ENCODE peak calls at places on chromosome 3, in six cellular contexts. I, E, J, W, Z and V are unnamed samples.

GRCh38 chr3:99878005-99878404 is 60.3 kb downstream of the CMSS1 start:
- DNase-seq in I (no peak), E (no peak), J (peak), W (peak), Z (no peak), V (no peak)

GRCh38 chr3:189748046-189748445 is 116.9 kb downstream of the TP63 start:
- DNase-seq in I (no peak), E (no peak), J (no peak), W (no peak), Z (no peak), V (no peak)

GRCh38 chr3:65884072-65884471 is 154.6 kb downstream of the MAGI1 start:
- DNase-seq in I (no peak), E (no peak), J (no peak), W (no peak), Z (no peak), V (no peak)

GRCh38 chr3:45557471-45557870 is 37.1 kb upstream of the LIMD1 start:
- DNase-seq in I (no peak), E (no peak), J (no peak), W (no peak), Z (no peak), V (no peak)

GRCh38 chr3:101762041-101762646 is 16.9 kb upstream of the NXPE3 start:
- DNase-seq in I (no peak), E (no peak), J (no peak), W (no peak), Z (no peak), V (no peak)

GRCh38 chr3:30611613-30612421 is 5.4 kb downstream of the TGFBR2 start:
- DNase-seq in I (no peak), E (no peak), J (no peak), W (no peak), Z (no peak), V (no peak)

GRCh38 chr3:124140751-124141150 is 148.8 kb upstream of the ROPN1 start:
- DNase-seq in I (no peak), E (no peak), J (no peak), W (no peak), Z (no peak), V (no peak)

GRCh38 chr3:52339612-52340011 is 23.5 kb downstream of the DNAH1 start:
- DNase-seq in I (no peak), E (peak), J (peak), W (no peak), Z (no peak), V (no peak)

GRCh38 chr3:123953735-123954134 is 7.3 kb downstream of the CCDC14 start:
- DNase-seq in I (no peak), E (no peak), J (no peak), W (no peak), Z (no peak), V (no peak)

GRCh38 chr3:56355570-56356185 is 112.6 kb downstream of the ERC2 start:
- DNase-seq in I (no peak), E (no peak), J (no peak), W (no peak), Z (no peak), V (no peak)

GRCh38 chr3:71458895-71459294 is 124.6 kb downstream of the FOXP1 start:
- DNase-seq in I (no peak), E (no peak), J (no peak), W (no peak), Z (no peak), V (no peak)

GRCh38 chr3:46464326-46465195 is at the start of gene LTF:
- DNase-seq in I (no peak), E (no peak), J (no peak), W (no peak), Z (no peak), V (no peak)

GRCh38 chr3:128867200-128868125 is 12.0 kb upstream of the ACAD9 start:
- DNase-seq in I (no peak), E (no peak), J (no peak), W (no peak), Z (no peak), V (no peak)

GRCh38 chr3:45321607-45322391 is 66.6 kb upstream of the LARS2 start:
- DNase-seq in I (no peak), E (no peak), J (no peak), W (no peak), Z (no peak), V (no peak)

GRCh38 chr3:139265131-139266016 is 78.4 kb upstream of the MRPS22 start:
- DNase-seq in I (no peak), E (no peak), J (no peak), W (no peak), Z (no peak), V (peak)

GRCh38 chr3:89571707-89572106 is 464.3 kb downstream of the EPHA3 start:
- DNase-seq in I (no peak), E (no peak), J (no peak), W (no peak), Z (no peak), V (no peak)

GRCh38 chr3:156630081-156630772 is 44.2 kb upstream of the TIPARP start:
- DNase-seq in I (no peak), E (no peak), J (no peak), W (no peak), Z (no peak), V (no peak)

GRCh38 chr3:119085070-119085439 is 50.4 kb upstream of the IGSF11 start:
- DNase-seq in I (no peak), E (no peak), J (no peak), W (no peak), Z (no peak), V (no peak)

GRCh38 chr3:25155696-25156471 is 272.2 kb upstream of the RARB start:
- DNase-seq in I (no peak), E (no peak), J (no peak), W (no peak), Z (no peak), V (no peak)

GRCh38 chr3:66053009-66053782 is 14.5 kb upstream of the MAGI1 start:
- DNase-seq in I (no peak), E (no peak), J (no peak), W (peak), Z (peak), V (no peak)

GRCh38 chr3:161474139-161474538 is 22.5 kb upstream of the OTOL1 start:
- DNase-seq in I (no peak), E (no peak), J (no peak), W (no peak), Z (no peak), V (no peak)

GRCh38 chr3:125212509-125213372 is at the start of gene SLC12A8:
- DNase-seq in I (no peak), E (peak), J (no peak), W (peak), Z (peak), V (no peak)

GRCh38 chr3:105409364-105409763 is 42.7 kb downstream of the ALCAM start:
- DNase-seq in I (no peak), E (no peak), J (no peak), W (no peak), Z (no peak), V (no peak)

GRCh38 chr3:132262956-132263355 is 54.3 kb upstream of the ACP3 start:
- DNase-seq in I (no peak), E (no peak), J (no peak), W (no peak), Z (no peak), V (no peak)

GRCh38 chr3:48503406-48504050 is 446 bp downstream of the SHISA5 start:
- DNase-seq in I (peak), E (peak), J (peak), W (peak), Z (peak), V (no peak)

GRCh38 chr3:37291275-37291700 is 116.9 kb upstream of the LRRFIP2 start:
- DNase-seq in I (no peak), E (no peak), J (peak), W (no peak), Z (no peak), V (no peak)

GRCh38 chr3:44712455-44713075 is at the start of gene ZNF502:
- DNase-seq in I (peak), E (peak), J (peak), W (peak), Z (peak), V (peak)

GRCh38 chr3:127339943-127340861 is 52.4 kb upstream of the PRR20G start:
- DNase-seq in I (no peak), E (no peak), J (no peak), W (no peak), Z (no peak), V (peak)

GRCh38 chr3:30315452-30315851 is 290.9 kb upstream of the TGFBR2 start:
- DNase-seq in I (no peak), E (no peak), J (no peak), W (no peak), Z (no peak), V (no peak)

GRCh38 chr3:53939081-53939582 is 47.5 kb upstream of the SELENOK start:
- DNase-seq in I (no peak), E (no peak), J (no peak), W (no peak), Z (no peak), V (no peak)

GRCh38 chr3:197154-197855 is 742 bp downstream of the CHL1 start:
- DNase-seq in I (peak), E (no peak), J (no peak), W (no peak), Z (no peak), V (no peak)

GRCh38 chr3:195662-196061 is 901 bp upstream of the CHL1 start:
- DNase-seq in I (no peak), E (no peak), J (no peak), W (no peak), Z (no peak), V (no peak)

GRCh38 chr3:194421-194820 is 2.1 kb upstream of the CHL1 start:
- DNase-seq in I (no peak), E (no peak), J (no peak), W (no peak), Z (no peak), V (no peak)

GRCh38 chr3:197891-198491 is 1.4 kb downstream of the CHL1 start:
- DNase-seq in I (peak), E (no peak), J (no peak), W (no peak), Z (no peak), V (no peak)

DNA sequence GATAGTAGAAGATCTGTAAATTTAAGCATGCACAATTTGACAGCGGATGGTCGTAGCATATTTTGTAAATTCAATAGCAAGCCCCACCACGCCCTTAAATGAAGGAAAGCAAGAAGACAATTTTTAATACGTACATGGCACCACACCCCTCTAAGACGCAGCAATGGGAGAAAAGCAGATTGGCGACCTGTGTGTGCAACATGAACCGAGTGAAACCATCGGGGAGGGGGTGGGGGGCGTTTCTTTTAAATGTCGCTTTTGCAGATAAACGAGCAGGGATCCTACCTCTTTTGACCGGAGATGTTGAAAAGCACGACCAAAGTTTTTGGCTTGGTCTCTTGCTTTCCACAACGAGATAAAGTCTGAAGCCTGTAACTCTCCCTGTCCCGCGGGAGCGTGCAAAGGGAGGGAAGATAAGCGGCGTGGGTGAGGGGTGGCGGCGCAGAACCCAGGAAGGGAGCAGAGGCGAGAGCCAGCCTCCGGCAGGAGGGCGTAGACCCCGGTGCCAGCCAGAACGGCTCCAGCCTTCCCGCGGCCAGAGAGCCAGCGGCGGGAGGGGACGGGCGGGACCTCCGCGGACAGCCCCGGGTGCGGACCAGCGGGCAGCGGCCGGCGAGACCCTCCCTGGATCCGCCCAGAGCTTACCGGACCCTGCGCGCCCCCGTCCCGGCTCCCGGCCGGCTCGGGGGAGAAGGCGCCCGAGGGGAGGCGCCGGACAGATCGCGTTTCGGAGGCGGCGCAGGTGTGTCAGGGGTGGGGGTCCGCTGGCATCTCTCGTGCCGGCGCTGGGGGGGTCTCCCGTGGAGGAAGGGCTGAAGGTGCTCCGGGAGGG is at the start of gene CHL1:
- DNase-seq in I (peak), E (no peak), J (no peak), W (no peak), Z (no peak), V (no peak)
- TF ChIP-seq POLR2AphosphoS5 in I (no peak), E (no peak), J (no peak), W (no peak), Z (no peak), V (no peak)

GRCh38 chr3:77795013-77795412 is 755.1 kb downstream of the ROBO2 start:
- DNase-seq in I (no peak), E (peak), J (no peak), W (peak), Z (peak), V (no peak)

DNA sequence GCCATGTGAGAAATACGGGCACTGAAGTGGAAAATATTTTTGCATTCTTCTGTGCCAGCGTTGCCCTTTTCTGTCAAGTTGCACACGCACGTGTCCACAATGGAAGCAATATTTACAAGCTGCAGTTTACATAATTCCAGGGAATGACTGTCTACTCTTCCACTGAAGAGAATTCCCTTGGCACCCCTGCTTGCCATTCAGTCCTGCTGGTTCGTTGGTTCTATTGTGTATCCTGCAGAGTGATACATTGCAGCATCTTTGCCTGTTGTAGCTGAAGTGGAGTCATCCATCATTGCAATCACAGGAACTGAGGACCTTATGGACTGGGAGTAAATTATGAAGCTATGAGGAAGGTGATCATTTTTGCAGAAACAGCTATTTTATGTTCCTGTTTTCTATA is 759.4 kb downstream of the ROBO2 start:
- DNase-seq in I (no peak), E (no peak), J (no peak), W (no peak), Z (no peak), V (no peak)
- TF ChIP-seq EP300 in I (no peak), E (no peak), J (no peak), W (no peak), Z (no peak), V (no peak)

GRCh38 chr3:58398669-58399333 is 34.8 kb downstream of the PDHB start:
- DNase-seq in I (no peak), E (no peak), J (no peak), W (no peak), Z (no peak), V (no peak)
- TF ChIP-seq POLR2AphosphoS5 in I (no peak), E (no peak), J (no peak), W (no peak), Z (no peak), V (no peak)

DNA sequence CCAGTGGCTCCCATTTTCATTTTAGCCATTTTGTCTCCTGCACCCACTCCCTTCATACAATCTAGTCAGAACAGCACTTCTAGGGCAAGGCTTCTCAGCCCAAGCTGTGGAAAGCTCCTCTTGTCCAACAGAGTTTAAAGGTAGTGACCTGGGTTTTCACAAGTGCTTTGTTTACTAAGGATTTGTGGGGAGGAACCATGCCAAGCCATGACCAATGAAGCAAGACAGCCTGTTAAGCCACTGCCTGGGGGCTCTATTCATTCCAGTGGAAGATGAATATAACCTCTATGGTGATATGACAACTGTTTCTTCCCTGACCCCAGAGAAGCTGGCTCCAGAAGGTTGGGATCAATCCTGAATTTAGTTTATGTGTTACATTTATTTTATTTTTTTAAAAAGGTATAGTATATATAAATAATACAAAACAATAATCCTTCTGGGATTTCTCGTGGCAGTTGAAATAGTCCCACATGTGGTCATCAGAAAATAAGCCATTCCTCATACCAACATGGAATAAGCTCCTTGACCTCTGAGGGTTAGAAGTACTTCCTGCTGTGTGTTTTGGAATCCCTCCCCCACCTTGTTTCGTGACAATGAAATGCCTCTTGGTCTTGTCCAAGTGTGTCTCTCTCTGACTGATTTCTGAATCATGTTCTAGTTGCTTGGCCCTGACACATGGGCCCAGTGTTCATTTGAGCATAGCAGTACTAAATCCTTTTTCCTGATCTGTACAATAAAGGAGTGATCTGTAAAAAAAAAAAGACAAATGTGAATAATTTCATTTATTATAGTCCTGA is 13.3 kb upstream of the THUMPD3 start:
- DNase-seq in I (no peak), E (no peak), J (no peak), W (peak), Z (no peak), V (no peak)
- TF ChIP-seq EP300 in I (no peak), E (no peak), J (no peak), W (peak), Z (no peak), V (no peak)

DNA sequence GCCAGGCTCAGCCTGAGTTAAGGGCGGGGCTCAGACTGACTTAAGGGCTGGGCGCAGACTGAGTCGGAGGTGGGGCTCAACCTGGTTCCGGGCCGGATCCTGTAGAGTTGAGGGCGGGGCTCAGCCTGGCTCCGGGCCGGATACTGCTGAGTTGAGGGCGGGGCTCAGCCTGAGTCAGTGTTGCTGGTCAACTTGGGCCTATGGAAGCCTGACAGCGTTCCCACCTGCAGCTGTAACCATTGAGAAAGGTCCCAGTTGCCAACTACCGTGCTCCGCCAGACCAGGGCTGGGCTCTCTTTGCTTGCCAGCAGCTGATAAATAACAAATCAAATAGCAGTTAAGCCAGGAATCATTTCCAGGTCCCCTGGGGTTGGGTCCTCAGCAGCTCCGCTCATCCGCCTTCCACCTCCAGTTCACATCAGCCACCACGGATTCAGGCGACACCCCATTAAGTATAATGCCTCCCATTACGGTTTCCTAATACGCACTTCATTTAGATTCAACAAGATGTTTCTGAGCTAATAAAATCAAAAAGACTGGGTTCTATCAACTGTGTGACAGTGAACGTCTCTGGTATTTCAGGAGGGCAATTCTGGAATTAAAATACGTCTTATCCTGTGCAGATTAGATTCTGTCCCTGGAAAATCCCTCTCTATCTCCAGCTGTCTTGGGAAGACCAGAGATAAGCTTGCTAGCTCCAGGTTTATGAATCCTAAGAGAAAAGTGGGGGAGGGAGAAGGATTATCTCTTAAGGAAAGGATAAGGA is 7.3 kb downstream of the GRIP2 start:
- DNase-seq in I (no peak), E (peak), J (peak), W (peak), Z (peak), V (no peak)
- TF ChIP-seq POLR2AphosphoS5 in I (no peak), E (no peak), J (no peak), W (no peak), Z (no peak), V (no peak)

DNA sequence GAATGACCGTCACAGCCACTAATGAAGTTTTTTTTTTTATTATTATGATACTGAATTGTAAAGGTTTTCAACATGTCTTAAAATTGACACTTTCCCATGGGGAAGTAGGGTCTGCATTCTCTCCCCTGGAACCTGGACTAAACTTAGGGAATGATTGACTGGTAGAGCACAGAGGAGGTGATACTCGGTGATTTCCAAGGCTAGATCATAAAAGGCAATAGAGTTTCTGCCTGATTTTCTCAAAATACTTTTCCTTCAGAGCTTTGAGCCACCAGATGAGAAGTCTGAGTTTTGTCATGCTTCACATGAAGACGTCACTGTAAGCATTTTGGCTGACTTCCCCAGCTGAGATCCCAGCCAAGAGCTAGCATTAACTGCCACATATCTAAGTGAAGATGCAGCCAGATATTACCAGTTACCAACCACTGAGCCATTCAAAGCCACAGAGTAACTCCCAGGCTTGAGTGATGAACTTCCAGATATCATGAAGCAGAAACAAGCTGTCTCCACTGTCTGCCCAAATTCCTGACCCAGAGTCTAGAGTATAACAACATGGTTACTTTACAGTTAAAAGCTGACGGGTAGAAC is 105.8 kb downstream of the LSAMP start:
- DNase-seq in I (no peak), E (peak), J (no peak), W (no peak), Z (no peak), V (no peak)
- TF ChIP-seq EP300 in I (no peak), E (no peak), J (no peak), W (no peak), Z (no peak), V (no peak)

GRCh38 chr3:133505813-133506212 is 67.7 kb upstream of the CDV3 start:
- DNase-seq in I (no peak), E (no peak), J (no peak), W (no peak), Z (no peak), V (no peak)
- TF ChIP-seq POLR2AphosphoS5 in I (no peak), E (no peak), J (no peak), W (no peak), Z (no peak), V (no peak)